ENCODE peak calls at places on chromosome 15, in five cellular contexts. B, Z, C, W and V are unnamed samples. For H3K4me1, the result is how much of the 10 kb centered on the place peaks cover.

GRCh38 chr15:77425104-77425503 is 4.4 kb downstream of the HMG20A start:
- DNase-seq in B (no peak), Z (no peak), C (no peak), W (no peak), V (no peak)

GRCh38 chr15:70627734-70628541 is 135.4 kb downstream of the UACA start:
- DNase-seq in B (peak), Z (no peak), C (no peak), W (no peak), V (no peak)

GRCh38 chr15:89017370-89018066 is 70.7 kb upstream of the ABHD2 start:
- DNase-seq in B (peak), Z (peak), C (peak), W (peak), V (peak)

GRCh38 chr15:58247803-58248503 is 109.8 kb downstream of the AQP9 start:
- DNase-seq in B (no peak), Z (peak), C (no peak), W (peak), V (peak)

GRCh38 chr15:78353093-78353492 is 12.9 kb downstream of the CRABP1 start:
- DNase-seq in B (no peak), Z (no peak), C (no peak), W (no peak), V (no peak)

GRCh38 chr15:76327191-76328105 is 9.1 kb upstream of the ISL2 start:
- DNase-seq in B (peak), Z (no peak), C (no peak), W (no peak), V (no peak)

GRCh38 chr15:60804986-60805949 is 326.3 kb upstream of the ICE2 start:
- DNase-seq in B (peak), Z (peak), C (no peak), W (no peak), V (no peak)

GRCh38 chr15:82045179-82045891 is 483 bp downstream of the MEX3B start:
- DNase-seq in B (peak), Z (no peak), C (peak), W (no peak), V (peak)

GRCh38 chr15:59583088-59583487 is 28.5 kb upstream of the GCNT3 start:
- DNase-seq in B (no peak), Z (no peak), C (no peak), W (no peak), V (no peak)

GRCh38 chr15:51227967-51228783 is 110.2 kb downstream of the CYP19A1 start:
- DNase-seq in B (peak), Z (peak), C (no peak), W (no peak), V (peak)
- H3K4me3 ChIP-seq in B (no peak), Z (no peak), C (no peak), W (no peak), V (no peak)

GRCh38 chr15:37015025-37015424 is 85.3 kb downstream of the MEIS2 start:
- DNase-seq in B (peak), Z (no peak), C (no peak), W (no peak), V (no peak)
- H3K27ac ChIP-seq in B (no peak), Z (peak), C (no peak), W (peak), V (peak)

DNA sequence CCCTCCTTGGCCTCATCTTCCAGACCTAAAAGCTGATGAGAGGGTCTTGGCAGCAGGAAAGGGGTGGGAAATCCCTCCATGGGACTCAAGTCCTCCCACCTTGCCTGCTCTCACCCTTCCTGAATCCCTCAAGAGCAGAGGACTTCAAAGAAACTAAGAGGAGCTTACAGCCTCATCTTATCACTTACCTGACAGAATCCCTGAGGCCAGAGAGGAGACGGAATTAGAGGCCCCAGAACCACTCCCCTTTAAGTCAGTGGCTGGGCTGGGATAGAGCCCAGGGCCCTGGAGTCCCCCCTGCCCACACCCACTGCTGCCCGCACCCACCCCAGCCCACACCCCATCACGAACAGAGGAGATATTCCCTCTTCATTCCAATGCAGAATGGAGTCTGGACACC is 15.2 kb downstream of the LOXL1 start:
- DNase-seq in B (no peak), Z (no peak), C (no peak), W (no peak), V (no peak)
- H3K4me1 ChIP-seq in B (under half), Z (half or more), C (under half), W (under half), V (under half)

DNA sequence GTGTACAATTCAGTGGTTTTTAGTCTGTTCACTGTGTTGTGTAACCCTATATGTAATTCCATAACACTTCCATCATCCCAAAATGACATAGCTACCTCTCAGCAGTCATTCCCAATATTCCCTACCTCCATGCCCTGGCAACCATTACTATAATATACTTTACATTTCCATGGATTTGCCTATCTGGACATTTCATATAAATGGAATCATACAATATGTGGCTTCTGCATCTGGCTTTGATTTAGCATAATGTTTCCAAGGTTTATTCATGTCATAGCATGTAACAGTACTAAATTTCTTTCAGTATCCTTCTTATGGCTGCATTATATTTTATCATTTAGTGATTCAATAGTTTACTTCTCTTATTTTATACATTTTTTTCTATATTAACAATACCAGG is 25.4 kb downstream of the FAM98B start:
- DNase-seq in B (no peak), Z (no peak), C (no peak), W (no peak), V (no peak)
- H3K4me3 ChIP-seq in B (no peak), Z (no peak), C (no peak), W (no peak), V (no peak)

GRCh38 chr15:95176794-95177577 is 945.6 kb downstream of the MCTP2 start:
- DNase-seq in B (no peak), Z (no peak), C (peak), W (no peak), V (no peak)
- H3K27ac ChIP-seq in B (no peak), Z (no peak), C (no peak), W (no peak), V (no peak)

DNA sequence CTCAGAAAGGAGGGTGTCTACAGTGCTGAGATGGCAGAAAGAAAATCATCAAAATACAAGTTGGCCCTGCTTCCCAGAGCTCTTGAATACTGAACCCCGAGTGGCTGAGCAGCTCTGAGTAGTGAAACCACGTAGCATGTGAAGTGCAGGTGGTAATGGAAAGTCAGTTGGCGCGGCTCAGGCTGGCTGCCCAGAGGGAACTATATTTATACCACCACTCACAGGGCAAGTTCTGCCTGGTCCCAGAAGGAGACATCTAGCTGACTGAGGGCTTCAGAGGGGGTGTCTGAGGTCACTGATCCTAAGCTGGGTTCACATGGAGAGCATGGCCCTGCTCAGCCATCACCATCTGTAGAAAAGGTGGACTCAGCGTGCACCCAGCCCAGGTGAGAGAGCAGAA is 129.6 kb upstream of the AGBL1 start:
- DNase-seq in B (no peak), Z (no peak), C (no peak), W (no peak), V (peak)
- H3K4me1 ChIP-seq in B (under half), Z (under half), C (under half), W (under half), V (under half)

DNA sequence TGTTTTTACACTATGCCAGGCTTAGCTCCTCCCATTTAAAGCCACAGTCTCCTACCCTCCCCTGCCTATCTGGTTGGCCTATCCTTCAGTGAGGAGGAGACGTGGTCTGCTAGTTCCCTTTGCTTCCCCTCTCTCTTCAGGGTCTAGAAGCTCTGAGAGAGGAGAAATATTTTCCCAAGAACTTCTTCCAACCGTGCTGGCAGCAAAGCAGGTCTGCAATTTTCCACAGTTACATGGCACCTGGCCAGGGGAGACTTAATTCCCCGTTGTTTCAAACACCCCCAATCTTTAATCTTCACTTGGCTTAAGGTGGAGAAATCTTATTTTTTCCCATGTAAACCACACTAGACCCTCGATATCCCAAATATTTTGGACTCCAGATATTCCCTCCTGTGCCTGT is 149.5 kb upstream of the MCTP2 start:
- DNase-seq in B (no peak), Z (no peak), C (no peak), W (no peak), V (no peak)
- H3K4me3 ChIP-seq in B (no peak), Z (no peak), C (no peak), W (no peak), V (no peak)

GRCh38 chr15:48395532-48396011 is 64.3 kb downstream of the DUT start:
- DNase-seq in B (peak), Z (no peak), C (no peak), W (peak), V (peak)
- H3K27ac ChIP-seq in B (peak), Z (peak), C (no peak), W (peak), V (peak)

DNA sequence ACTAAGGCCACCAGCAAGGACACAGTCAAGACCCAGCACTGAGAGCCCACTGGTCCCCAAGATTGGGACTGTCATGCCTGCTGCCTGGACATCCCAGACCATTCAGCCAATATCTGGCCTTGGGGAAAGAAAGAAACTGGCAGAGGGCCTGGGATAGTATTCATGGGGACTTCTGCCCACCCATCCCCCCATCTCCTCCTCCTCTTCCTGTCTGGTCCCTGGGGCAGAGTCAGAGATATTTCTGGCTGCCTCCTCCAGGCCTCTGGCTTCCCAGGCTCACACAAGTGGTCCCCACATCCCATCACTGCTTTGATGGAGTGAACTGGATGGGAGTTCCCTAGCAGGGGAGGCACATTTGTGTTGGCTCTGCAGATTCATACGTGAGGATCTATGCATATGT is 4.2 kb upstream of the RASL12 start:
- DNase-seq in B (no peak), Z (no peak), C (no peak), W (no peak), V (peak)
- H3K4me1 ChIP-seq in B (under half), Z (half or more), C (under half), W (under half), V (under half)